ENCODE peak calls at places on chromosome 20, in six cellular contexts. J, B, Z, R, F and I are unnamed samples.

GRCh38 chr20:32457476-32457986 is 99.4 kb downstream of the ASXL1 start:
- DNase-seq in J (peak), R (peak), B (peak), Z (peak), F (peak), I (peak)

GRCh38 chr20:47079047-47079446 is 184.4 kb downstream of the EYA2 start:
- DNase-seq in Z (no peak), J (no peak), F (no peak), R (no peak), B (no peak), I (no peak)

GRCh38 chr20:33263784-33264183 is 19.2 kb upstream of the BPIFB1 start:
- DNase-seq in B (no peak), Z (no peak), J (no peak), R (no peak), F (no peak), I (no peak)

GRCh38 chr20:63118786-63119450 is 97.0 kb downstream of the YTHDF1 start:
- DNase-seq in J (no peak), F (no peak), Z (no peak), B (no peak), R (no peak), I (no peak)

GRCh38 chr20:39289316-39289715 is 327.2 kb downstream of the DHX35 start:
- DNase-seq in R (no peak), Z (no peak), B (no peak), J (no peak), F (no peak), I (no peak)

GRCh38 chr20:57473246-57474042 is 51.5 kb downstream of the CTCFL start:
- DNase-seq in R (peak), Z (no peak), B (no peak), J (no peak), F (no peak), I (no peak)

GRCh38 chr20:63837475-63837874 is 6.4 kb upstream of the ZBTB46 start:
- DNase-seq in Z (no peak), R (no peak), J (no peak), B (no peak), F (no peak), I (no peak)

GRCh38 chr20:58818585-58819285 is 32.0 kb downstream of the GNAS-AS1 start:
- DNase-seq in J (no peak), B (peak), R (peak), F (peak), Z (no peak), I (peak)

GRCh38 chr20:973785-974194 is 28.3 kb downstream of the RSPO4 start:
- DNase-seq in F (no peak), J (no peak), R (peak), Z (no peak), B (peak), I (peak)

GRCh38 chr20:62585571-62585970 is 56.7 kb upstream of the SLCO4A1 start:
- DNase-seq in R (no peak), F (no peak), B (no peak), Z (no peak), J (no peak), I (no peak)

GRCh38 chr20:1891263-1892121 is 3.7 kb upstream of the SIRPA start:
- DNase-seq in J (no peak), Z (no peak), R (no peak), B (no peak), F (no peak), I (no peak)

GRCh38 chr20:53738945-53739798 is 145.5 kb upstream of the ZNF217 start:
- DNase-seq in Z (no peak), R (peak), J (no peak), F (peak), B (peak), I (no peak)

GRCh38 chr20:47551240-47551639 is 49.6 kb downstream of the NCOA3 start:
- DNase-seq in F (no peak), R (no peak), J (no peak), B (no peak), Z (no peak), I (no peak)

GRCh38 chr20:56440346-56441007 is 27.9 kb upstream of the RTF2 start:
- DNase-seq in F (peak), J (no peak), B (no peak), R (no peak), Z (no peak), I (no peak)

GRCh38 chr20:4243071-4243470 is 227.7 kb upstream of the RNF24 start:
- DNase-seq in J (no peak), R (no peak), Z (no peak), F (no peak), B (no peak), I (no peak)

GRCh38 chr20:41110012-41110411 is 27.3 kb upstream of the PLCG1 start:
- DNase-seq in F (no peak), Z (no peak), R (no peak), J (no peak), B (no peak), I (no peak)

GRCh38 chr20:41571006-41571405 is 47.2 kb downstream of the CHD6 start:
- DNase-seq in J (no peak), F (no peak), B (no peak), R (no peak), Z (no peak), I (no peak)

GRCh38 chr20:8808180-8808535 is 260.7 kb upstream of the PLCB4 start:
- DNase-seq in Z (no peak), F (no peak), R (no peak), J (peak), B (peak), I (no peak)

GRCh38 chr20:32535953-32536823 is 48.9 kb downstream of the NOL4L start:
- DNase-seq in B (no peak), Z (peak), F (no peak), R (no peak), J (peak), I (no peak)

GRCh38 chr20:57677323-57677982 is 32.4 kb downstream of the PMEPA1 start:
- DNase-seq in F (no peak), Z (no peak), J (no peak), B (no peak), R (no peak), I (no peak)

GRCh38 chr20:58229198-58229802 is 847 bp upstream of the ANKRD60 start:
- DNase-seq in B (no peak), F (peak), R (no peak), Z (no peak), J (no peak), I (no peak)

GRCh38 chr20:4472906-4473305 is 248.8 kb upstream of the PRND start:
- DNase-seq in B (peak), J (no peak), R (no peak), Z (no peak), F (no peak), I (no peak)

GRCh38 chr20:8414611-8415274 is 282.7 kb downstream of the PLCB1 start:
- DNase-seq in J (no peak), Z (no peak), B (peak), R (peak), F (peak), I (peak)

GRCh38 chr20:17635320-17635673 is 46.7 kb downstream of the RRBP1 start:
- DNase-seq in F (no peak), R (no peak), J (no peak), B (no peak), Z (no peak), I (no peak)

GRCh38 chr20:51217347-51218045 is 194.6 kb upstream of the KCNG1 start:
- DNase-seq in J (no peak), B (no peak), F (no peak), Z (no peak), R (no peak), I (no peak)

GRCh38 chr20:52490715-52491430 is 299.3 kb upstream of the ZFP64 start:
- DNase-seq in R (peak), F (peak), B (peak), J (no peak), Z (no peak), I (peak)

GRCh38 chr20:63086421-63087235 is 79.9 kb upstream of the BHLHE23 start:
- DNase-seq in J (no peak), Z (peak), F (no peak), R (no peak), B (no peak), I (no peak)

GRCh38 chr20:19882446-19882845 is 124.4 kb downstream of the RIN2 start:
- DNase-seq in Z (no peak), F (no peak), J (no peak), R (no peak), B (no peak), I (no peak)

GRCh38 chr20:19881990-19882389 is 123.9 kb downstream of the RIN2 start:
- DNase-seq in B (no peak), F (no peak), R (no peak), J (no peak), Z (no peak), I (no peak)

GRCh38 chr20:19883501-19883900 is 125.4 kb downstream of the RIN2 start:
- DNase-seq in J (no peak), F (no peak), Z (no peak), B (no peak), R (no peak), I (no peak)

GRCh38 chr20:19880256-19881079 is 122.4 kb downstream of the RIN2 start:
- DNase-seq in Z (no peak), R (peak), F (peak), B (peak), J (no peak), I (peak)

GRCh38 chr20:19881080-19881840 is 123.2 kb downstream of the RIN2 start:
- DNase-seq in Z (no peak), F (no peak), J (no peak), R (no peak), B (no peak), I (no peak)
- TF ChIP-seq CTCF in Z (no peak), F (no peak), J (no peak), R (no peak), B (no peak), I (no peak)

GRCh38 chr20:42678895-42679294 is 510.8 kb downstream of the PTPRT start:
- DNase-seq in R (no peak), F (no peak), J (no peak), B (no peak), Z (no peak), I (no peak)
- TF ChIP-seq CTCF in R (no peak), F (no peak), J (peak), B (no peak), Z (no peak), I (no peak)

GRCh38 chr20:23526850-23527249 is 35.9 kb downstream of the CST8 start:
- DNase-seq in B (no peak), J (no peak), R (no peak), F (no peak), Z (no peak), I (no peak)
- TF ChIP-seq CTCF in B (no peak), J (no peak), R (no peak), F (no peak), Z (no peak), I (peak)

DNA sequence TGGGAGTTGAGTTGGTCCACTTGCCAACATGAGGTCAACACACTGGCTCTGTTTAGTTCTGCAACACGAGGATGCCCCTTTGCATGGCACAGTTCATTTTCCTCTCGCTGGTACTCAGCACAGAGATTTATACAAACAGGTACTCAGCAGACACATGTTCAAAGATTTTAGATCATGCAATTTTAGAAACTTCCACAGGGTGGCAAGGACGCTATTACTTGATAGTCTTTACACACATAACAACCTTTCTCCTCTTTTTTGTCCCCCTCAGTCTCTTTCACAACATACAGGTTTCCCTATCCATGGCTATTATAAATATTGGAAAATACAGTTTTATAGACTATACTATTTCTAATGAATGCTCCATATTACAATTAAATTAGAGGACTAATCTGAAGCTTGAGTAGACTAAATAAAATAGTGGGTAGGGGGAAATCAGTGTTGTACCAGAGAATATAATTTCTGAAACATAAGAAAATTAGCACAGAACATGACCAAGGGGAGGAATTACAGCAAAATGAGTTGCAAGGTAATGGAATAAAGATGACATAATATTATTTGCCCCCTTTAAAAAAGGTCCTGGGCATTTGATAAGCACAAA is 331.8 kb upstream of the BTBD3 start:
- DNase-seq in B (peak), R (peak), J (no peak), Z (no peak), F (peak), I (peak)
- TF ChIP-seq CTCF in B (peak), R (peak), J (peak), Z (no peak), F (peak), I (peak)

DNA sequence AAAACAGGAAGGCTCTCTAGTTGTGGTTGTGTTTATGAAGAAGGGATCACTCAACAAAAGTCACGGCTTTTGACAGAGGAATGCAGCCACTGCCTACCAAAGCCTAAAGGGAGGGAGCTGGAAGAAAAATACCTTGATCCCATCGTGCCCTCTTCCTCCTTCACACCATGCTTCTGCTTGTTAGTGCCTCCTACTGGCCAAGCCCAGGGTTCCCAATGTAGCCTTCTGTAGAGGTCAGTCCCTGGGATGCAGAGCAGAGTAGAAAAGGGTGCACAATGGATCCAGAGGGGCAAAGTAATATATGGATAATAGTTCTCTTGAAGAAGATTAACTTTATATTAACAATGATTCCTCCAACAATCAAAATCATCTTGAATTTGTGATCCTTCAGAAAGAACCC is 293.5 kb upstream of the FERMT1 start:
- DNase-seq in J (no peak), R (no peak), Z (no peak), B (no peak), F (no peak), I (no peak)
- TF ChIP-seq CTCF in J (no peak), R (no peak), Z (no peak), B (no peak), F (no peak), I (no peak)

DNA sequence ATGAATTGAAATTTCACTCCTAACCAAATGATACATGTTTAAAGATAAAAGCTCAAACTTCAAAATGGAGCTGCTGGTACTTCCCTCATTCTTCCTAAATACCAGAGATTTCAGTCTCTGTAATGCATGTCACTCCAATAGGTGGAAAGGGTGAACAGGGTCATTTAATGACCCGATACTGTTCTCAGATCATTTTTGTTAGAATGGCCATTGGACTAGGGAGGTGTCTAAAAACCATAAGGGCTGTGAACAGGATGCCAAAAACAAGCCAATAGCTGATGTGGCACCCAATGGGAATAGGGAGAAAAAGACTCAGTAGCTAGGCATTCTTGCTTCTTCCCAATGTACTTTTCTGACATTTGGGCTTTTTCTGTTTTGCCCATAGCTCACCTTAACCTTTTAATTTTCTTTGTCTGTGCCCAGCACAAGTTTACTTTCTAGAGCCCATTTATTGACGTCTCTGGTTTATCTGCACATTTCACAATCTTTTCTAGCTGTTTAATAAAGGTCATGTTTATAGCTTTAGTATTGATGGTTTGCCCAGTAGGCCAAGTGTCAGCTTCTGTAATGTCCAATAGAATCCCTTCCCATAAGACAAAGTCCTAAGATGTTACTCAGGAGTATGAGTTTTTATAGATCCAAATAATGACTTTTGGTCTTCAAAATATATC is 24.2 kb upstream of the FLRT3 start:
- DNase-seq in Z (no peak), R (no peak), J (no peak), B (no peak), F (no peak), I (no peak)
- TF ChIP-seq CTCF in Z (no peak), R (no peak), J (no peak), B (no peak), F (no peak), I (no peak)

GRCh38 chr20:6630494-6630893 is 137.0 kb upstream of the BMP2 start:
- DNase-seq in J (no peak), B (no peak), Z (no peak), R (peak), F (no peak), I (no peak)

GRCh38 chr20:6629564-6629963 is 137.9 kb upstream of the BMP2 start:
- DNase-seq in R (no peak), J (no peak), F (no peak), B (no peak), Z (no peak), I (no peak)

GRCh38 chr20:6622041-6622440 is 145.4 kb upstream of the BMP2 start:
- DNase-seq in R (peak), B (peak), F (peak), Z (no peak), J (no peak), I (no peak)

GRCh38 chr20:6623989-6624388 is 143.5 kb upstream of the BMP2 start:
- DNase-seq in Z (no peak), B (no peak), J (no peak), F (no peak), R (no peak), I (no peak)

GRCh38 chr20:6626805-6627204 is 140.7 kb upstream of the BMP2 start:
- DNase-seq in J (no peak), R (no peak), F (no peak), B (no peak), Z (no peak), I (no peak)
- TF ChIP-seq CTCF in J (no peak), R (no peak), F (no peak), B (no peak), Z (no peak), I (no peak)

DNA sequence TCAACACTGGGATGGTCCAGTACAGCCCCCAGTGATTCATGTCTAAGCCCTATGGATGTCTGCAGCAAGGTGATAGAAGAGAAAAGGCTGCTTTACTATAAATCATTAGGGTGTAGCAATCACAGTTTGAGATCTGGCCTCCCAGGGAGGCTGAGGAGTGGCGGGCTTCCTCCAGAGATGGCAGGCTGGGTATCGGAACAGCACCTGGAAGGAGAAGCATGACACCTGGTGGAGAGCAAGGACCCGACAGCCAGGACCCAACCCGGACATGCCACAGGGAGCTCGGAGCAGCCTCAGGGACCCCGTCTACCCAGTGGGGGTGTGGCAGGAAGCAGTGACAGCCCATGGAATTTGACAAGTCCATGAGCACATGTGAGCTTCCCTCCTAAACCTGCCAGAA is 114.8 kb upstream of the CD93 start:
- DNase-seq in F (peak), B (no peak), J (peak), Z (no peak), R (peak), I (no peak)
- TF ChIP-seq CTCF in F (peak), B (peak), J (peak), Z (no peak), R (peak), I (peak)

GRCh38 chr20:60203451-60203850 is 245.2 kb downstream of the CDH26 start:
- DNase-seq in J (no peak), F (no peak), R (no peak), Z (no peak), B (peak), I (peak)
- TF ChIP-seq CTCF in J (no peak), F (no peak), R (no peak), Z (no peak), B (no peak), I (no peak)